ENCODE peak calls at places on chromosome 15, in nine cellular contexts. Z is gastrocnemius medialis, V is kidney epithelial cell, Q is bronchial epithelial cell, L is pancreas, G is esophagus squamous epithelium, P is HL-60, K is GM13977, F is suprapubic skin. J is an unnamed sample.

GRCh38 chr15:74662064-74662860 is 33.6 kb downstream of the EDC3 start:
- DNase-seq in Z (no peak), G (no peak), V (no peak), L (no peak), P (no peak), Q (no peak), F (no peak), K (no peak), J (no peak)

GRCh38 chr15:78103406-78104118 is 11.2 kb downstream of the SH2D7 start:
- DNase-seq in L (no peak), K (peak; percentile 90), G (no peak), F (peak; percentile 61), Q (no peak), P (peak; percentile 52), Z (no peak), V (no peak), J (peak; percentile 86)

GRCh38 chr15:99536422-99537033 is 29.3 kb upstream of the MEF2A start:
- DNase-seq in K (no peak), P (no peak), Q (peak; percentile 55), L (no peak), G (no peak), V (peak; percentile 16), F (peak; percentile 76), Z (peak; percentile 34), J (no peak)

GRCh38 chr15:101522091-101522490 is 32.6 kb upstream of the PCSK6 start:
- DNase-seq in P (no peak), Z (no peak), K (no peak), Q (no peak), G (no peak), L (no peak), V (no peak), F (no peak), J (no peak)

GRCh38 chr15:40857601-40858351 is 13.9 kb downstream of the SPINT1 start:
- DNase-seq in F (peak; percentile 85), G (no peak), Z (peak; percentile 54), V (no peak), L (peak; percentile 88), P (no peak), Q (peak; percentile 70), K (peak; percentile 87), J (peak; percentile 83)

GRCh38 chr15:84082739-84083138 is 152.8 kb upstream of the GOLGA6L4 start:
- DNase-seq in V (no peak), F (no peak), Z (no peak), G (no peak), P (no peak), K (no peak), L (no peak), Q (peak; percentile 35), J (no peak)

GRCh38 chr15:82263350-82263749 is 732 bp downstream of the SAXO2 start:
- DNase-seq in F (no peak), V (no peak), K (no peak), Z (no peak), Q (peak; percentile 88), P (no peak), L (no peak), G (no peak), J (no peak)

GRCh38 chr15:89196994-89197393 is 24.4 kb downstream of the RLBP1 start:
- DNase-seq in L (peak; percentile 82), Z (no peak), G (no peak), Q (peak; percentile 25), P (no peak), V (no peak), F (peak; percentile 55), K (no peak), J (no peak)

GRCh38 chr15:45221967-45222366 is 30.1 kb upstream of the SLC28A2 start:
- DNase-seq in Z (no peak), P (no peak), K (no peak), V (no peak), Q (no peak), L (no peak), F (no peak), G (no peak), J (no peak)

GRCh38 chr15:43270113-43270665 is 3.5 kb upstream of the TGM5 start:
- DNase-seq in Z (no peak), P (no peak), L (no peak), F (no peak), Q (no peak), G (no peak), K (no peak), V (no peak), J (no peak)

GRCh38 chr15:37019479-37020433 is 80.6 kb downstream of the MEIS2 start:
- DNase-seq in V (no peak), K (no peak), G (no peak), Q (peak; percentile 49), F (no peak), L (peak; percentile 20), P (no peak), Z (no peak), J (no peak)

GRCh38 chr15:59169337-59169736 is 37.3 kb upstream of the LDHAL6B start:
- DNase-seq in G (no peak), Z (no peak), F (no peak), P (no peak), K (no peak), V (peak; percentile 80), Q (peak; percentile 89), L (no peak), J (no peak)

GRCh38 chr15:31326729-31327673 is at the start of gene KLF13:
- DNase-seq in L (peak; percentile 75), F (peak; percentile 88), K (no peak), P (no peak), G (no peak), Q (peak; percentile 47), V (no peak), Z (no peak), J (peak; percentile 79)

GRCh38 chr15:90248760-90249122 is 615 bp upstream of the TTLL13 start:
- DNase-seq in Q (no peak), G (no peak), Z (no peak), L (no peak), F (no peak), V (no peak), K (no peak), P (no peak), J (no peak)

GRCh38 chr15:62795700-62796099 is 246.8 kb upstream of the TPM1 start:
- DNase-seq in P (no peak), V (no peak), K (no peak), F (no peak), Z (no peak), Q (no peak), L (no peak), G (no peak), J (no peak)

DNA sequence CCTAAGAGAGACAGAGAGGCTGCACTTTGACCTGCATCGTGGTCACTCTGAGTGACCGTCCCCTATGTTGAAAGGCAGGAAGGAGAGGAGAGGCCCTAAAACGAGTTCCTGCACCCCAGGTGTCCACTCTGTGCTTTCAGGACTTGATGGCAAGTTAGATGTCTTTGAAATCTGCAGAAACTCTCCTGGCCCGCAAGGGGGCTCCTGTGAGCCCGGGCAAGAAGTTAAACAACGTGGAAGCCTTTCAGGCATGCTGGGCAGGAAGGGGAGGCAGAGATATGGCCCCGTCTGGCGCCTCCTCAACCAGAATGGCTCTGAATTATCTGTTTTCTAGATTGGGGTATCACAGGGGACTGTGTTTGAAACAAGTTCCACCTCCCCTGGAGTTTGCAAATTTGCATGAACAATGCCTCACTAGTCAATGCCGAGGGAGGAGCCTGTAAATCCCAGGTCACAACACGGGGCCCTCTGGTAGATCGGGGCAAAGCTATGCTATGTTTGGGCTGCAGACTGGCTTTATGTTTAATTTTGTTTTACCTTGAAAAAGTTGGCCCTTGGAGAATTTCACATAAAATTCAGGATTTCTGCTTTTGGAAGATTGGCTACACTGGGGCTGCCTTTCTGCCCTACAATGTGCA is 9.8 kb downstream of the CTXND1 start:
- DNase-seq in V (no peak), Z (no peak), L (peak; percentile 42), F (no peak), Q (peak; percentile 24), G (no peak), P (peak; percentile 11), K (peak; percentile 57), J (peak; percentile 58)
- TF ChIP-seq CTCF in V (peak; percentile 60), Z (no peak), L (peak; percentile 31), F (peak; percentile 11), Q (peak; percentile 76), G (no peak), P (peak; percentile 22), K (peak; percentile 59), J (peak; percentile 69)

GRCh38 chr15:75685195-75685594 is 27.5 kb downstream of the CSPG4 start:
- DNase-seq in Z (no peak), F (no peak), L (no peak), G (no peak), V (no peak), P (no peak), K (no peak), Q (no peak), J (no peak)
- TF ChIP-seq CTCF in Z (no peak), F (no peak), L (no peak), G (no peak), V (no peak), P (no peak), K (no peak), Q (no peak), J (no peak)

GRCh38 chr15:65184305-65184943 is 718 bp downstream of the CLPX start:
- DNase-seq in P (no peak), G (no peak), Q (peak; percentile 46), V (no peak), K (peak; percentile 47), L (peak; percentile 59), Z (peak; percentile 70), F (peak; percentile 81), J (peak; percentile 57)

GRCh38 chr15:65184944-65185717 is at the start of gene CLPX:
- DNase-seq in L (peak; percentile 96), P (peak; percentile 98), Q (peak; percentile 86), V (peak; percentile 74), G (peak; percentile 68), Z (peak; percentile 95), K (peak; percentile 91), F (peak; percentile 93), J (peak; percentile 93)

GRCh38 chr15:65180167-65180566 is 5.0 kb downstream of the CLPX start:
- DNase-seq in K (no peak), P (no peak), Z (no peak), V (no peak), Q (no peak), L (no peak), F (no peak), G (no peak), J (no peak)

GRCh38 chr15:65182538-65182937 is 2.6 kb downstream of the CLPX start:
- DNase-seq in Z (no peak), F (no peak), V (no peak), K (no peak), G (no peak), Q (no peak), P (no peak), L (no peak), J (peak; percentile 24)

GRCh38 chr15:65183847-65184159 is 1.3 kb downstream of the CLPX start:
- DNase-seq in F (no peak), Q (peak; percentile 2), Z (no peak), V (no peak), K (no peak), P (no peak), L (no peak), G (no peak), J (no peak)
- TF ChIP-seq CTCF in F (no peak), Q (no peak), Z (no peak), V (no peak), K (no peak), P (no peak), L (no peak), G (no peak), J (no peak)

GRCh38 chr15:29734917-29735572 is 87.2 kb downstream of the TJP1 start:
- DNase-seq in V (peak; percentile 45), Q (peak; percentile 67), Z (no peak), K (no peak), P (no peak), G (no peak), L (no peak), F (no peak), J (no peak)
- TF ChIP-seq CTCF in V (no peak), Q (no peak), Z (no peak), K (no peak), P (no peak), G (no peak), L (no peak), F (no peak), J (no peak)